ENCODE peak calls at places on chromosomes 4 and X, in ten cellular contexts. One of them, this sample, is unnamed.

GRCh38 chr4:8867624-8868320 is 3.9 kb downstream of the HMX1 start:
- DNase-seq in stimulated activated CD8-positive, alpha-beta memory T cell treated with anti-CD3 and anti-CD28 coated beads, Interleukin-4, amount 100 ng/mL, for 24 hours: no peak
- DNase-seq in kidney tubule cell: no peak
- DNase-seq in LoVo: no peak
- DNase-seq in ACHN: no peak
- DNase-seq in DMS79: no peak
- DNase-seq in renal cortical epithelial cell: no peak
- DNase-seq in occipital lobe: no peak
- DNase-seq in fibroblast of mammary gland: no peak
- DNase-seq in endothelial cell: no peak
- DNase-seq in this sample: no peak

GRCh38 chr4:7842384-7843279 is 97.0 kb downstream of the AFAP1 start:
- DNase-seq in occipital lobe: no peak
- DNase-seq in kidney tubule cell: peak
- DNase-seq in DMS79: no peak
- DNase-seq in stimulated activated CD8-positive, alpha-beta memory T cell treated with anti-CD3 and anti-CD28 coated beads, Interleukin-4, amount 100 ng/mL, for 24 hours: no peak
- DNase-seq in LoVo: peak
- DNase-seq in fibroblast of mammary gland: peak
- DNase-seq in renal cortical epithelial cell: peak
- DNase-seq in ACHN: peak
- DNase-seq in endothelial cell: no peak
- DNase-seq in this sample: peak

GRCh38 chrX:154436597-154437397 is at the start of gene GDI1:
- DNase-seq in DMS79: no peak
- DNase-seq in renal cortical epithelial cell: no peak
- DNase-seq in ACHN: peak
- DNase-seq in fibroblast of mammary gland: peak
- DNase-seq in occipital lobe: no peak
- DNase-seq in kidney tubule cell: peak
- DNase-seq in stimulated activated CD8-positive, alpha-beta memory T cell treated with anti-CD3 and anti-CD28 coated beads, Interleukin-4, amount 100 ng/mL, for 24 hours: peak
- DNase-seq in LoVo: peak
- DNase-seq in endothelial cell: peak
- DNase-seq in this sample: peak

GRCh38 chr4:20589436-20589835 is 110.8 kb upstream of the PACRGL start:
- DNase-seq in renal cortical epithelial cell: no peak
- DNase-seq in kidney tubule cell: no peak
- DNase-seq in stimulated activated CD8-positive, alpha-beta memory T cell treated with anti-CD3 and anti-CD28 coated beads, Interleukin-4, amount 100 ng/mL, for 24 hours: no peak
- DNase-seq in ACHN: no peak
- DNase-seq in endothelial cell: no peak
- DNase-seq in occipital lobe: no peak
- DNase-seq in fibroblast of mammary gland: no peak
- DNase-seq in LoVo: no peak
- DNase-seq in DMS79: no peak
- DNase-seq in this sample: no peak

GRCh38 chrX:129984196-129984962 is 1.9 kb downstream of the BCORL1 start:
- DNase-seq in renal cortical epithelial cell: no peak
- DNase-seq in endothelial cell: peak
- DNase-seq in ACHN: peak
- DNase-seq in kidney tubule cell: peak
- DNase-seq in LoVo: peak
- DNase-seq in occipital lobe: no peak
- DNase-seq in fibroblast of mammary gland: no peak
- DNase-seq in DMS79: no peak
- DNase-seq in stimulated activated CD8-positive, alpha-beta memory T cell treated with anti-CD3 and anti-CD28 coated beads, Interleukin-4, amount 100 ng/mL, for 24 hours: no peak
- DNase-seq in this sample: peak

GRCh38 chrX:151697537-151697936 is 2.3 kb downstream of the PRRG3 start:
- DNase-seq in ACHN: no peak
- DNase-seq in fibroblast of mammary gland: peak
- DNase-seq in DMS79: no peak
- DNase-seq in occipital lobe: no peak
- DNase-seq in stimulated activated CD8-positive, alpha-beta memory T cell treated with anti-CD3 and anti-CD28 coated beads, Interleukin-4, amount 100 ng/mL, for 24 hours: no peak
- DNase-seq in LoVo: no peak
- DNase-seq in renal cortical epithelial cell: no peak
- DNase-seq in endothelial cell: no peak
- DNase-seq in kidney tubule cell: peak
- DNase-seq in this sample: peak

GRCh38 chr4:146442801-146443200 is 78.9 kb downstream of the SLC10A7 start:
- DNase-seq in kidney tubule cell: peak
- DNase-seq in fibroblast of mammary gland: peak
- DNase-seq in ACHN: no peak
- DNase-seq in stimulated activated CD8-positive, alpha-beta memory T cell treated with anti-CD3 and anti-CD28 coated beads, Interleukin-4, amount 100 ng/mL, for 24 hours: no peak
- DNase-seq in LoVo: no peak
- DNase-seq in DMS79: no peak
- DNase-seq in renal cortical epithelial cell: peak
- DNase-seq in occipital lobe: no peak
- DNase-seq in endothelial cell: no peak
- DNase-seq in this sample: no peak

GRCh38 chrX:39670281-39670680 is 427.5 kb downstream of the BCOR start:
- DNase-seq in fibroblast of mammary gland: no peak
- DNase-seq in ACHN: no peak
- DNase-seq in endothelial cell: no peak
- DNase-seq in DMS79: no peak
- DNase-seq in LoVo: no peak
- DNase-seq in kidney tubule cell: peak
- DNase-seq in stimulated activated CD8-positive, alpha-beta memory T cell treated with anti-CD3 and anti-CD28 coated beads, Interleukin-4, amount 100 ng/mL, for 24 hours: no peak
- DNase-seq in renal cortical epithelial cell: peak
- DNase-seq in occipital lobe: no peak
- DNase-seq in this sample: no peak

GRCh38 chr4:10593130-10593529 is 91.4 kb downstream of the CLNK start:
- DNase-seq in occipital lobe: no peak
- DNase-seq in renal cortical epithelial cell: no peak
- DNase-seq in LoVo: no peak
- DNase-seq in fibroblast of mammary gland: no peak
- DNase-seq in ACHN: no peak
- DNase-seq in kidney tubule cell: no peak
- DNase-seq in endothelial cell: no peak
- DNase-seq in stimulated activated CD8-positive, alpha-beta memory T cell treated with anti-CD3 and anti-CD28 coated beads, Interleukin-4, amount 100 ng/mL, for 24 hours: no peak
- DNase-seq in DMS79: no peak
- DNase-seq in this sample: no peak

GRCh38 chr4:1595789-1596325 is 88.3 kb downstream of the FAM53A start:
- DNase-seq in LoVo: no peak
- DNase-seq in occipital lobe: no peak
- DNase-seq in renal cortical epithelial cell: no peak
- DNase-seq in fibroblast of mammary gland: no peak
- DNase-seq in endothelial cell: no peak
- DNase-seq in ACHN: no peak
- DNase-seq in stimulated activated CD8-positive, alpha-beta memory T cell treated with anti-CD3 and anti-CD28 coated beads, Interleukin-4, amount 100 ng/mL, for 24 hours: no peak
- DNase-seq in kidney tubule cell: no peak
- DNase-seq in DMS79: no peak
- DNase-seq in this sample: no peak

GRCh38 chr4:143254479-143255216 is 69.9 kb downstream of the USP38 start:
- DNase-seq in LoVo: no peak
- DNase-seq in stimulated activated CD8-positive, alpha-beta memory T cell treated with anti-CD3 and anti-CD28 coated beads, Interleukin-4, amount 100 ng/mL, for 24 hours: no peak
- DNase-seq in DMS79: no peak
- DNase-seq in occipital lobe: no peak
- DNase-seq in fibroblast of mammary gland: no peak
- DNase-seq in renal cortical epithelial cell: no peak
- DNase-seq in endothelial cell: no peak
- DNase-seq in ACHN: no peak
- DNase-seq in kidney tubule cell: no peak
- DNase-seq in this sample: no peak

GRCh38 chr4:153205028-153205648 is 895 bp downstream of the TRIM2 start:
- DNase-seq in LoVo: peak
- DNase-seq in renal cortical epithelial cell: peak
- DNase-seq in fibroblast of mammary gland: no peak
- DNase-seq in occipital lobe: no peak
- DNase-seq in stimulated activated CD8-positive, alpha-beta memory T cell treated with anti-CD3 and anti-CD28 coated beads, Interleukin-4, amount 100 ng/mL, for 24 hours: no peak
- DNase-seq in kidney tubule cell: peak
- DNase-seq in ACHN: no peak
- DNase-seq in DMS79: no peak
- DNase-seq in endothelial cell: no peak
- DNase-seq in this sample: peak

GRCh38 chr4:130600706-130601105 is 1504.8 kb downstream of the C4orf33 start:
- DNase-seq in kidney tubule cell: no peak
- DNase-seq in ACHN: no peak
- DNase-seq in fibroblast of mammary gland: no peak
- DNase-seq in endothelial cell: no peak
- DNase-seq in renal cortical epithelial cell: no peak
- DNase-seq in stimulated activated CD8-positive, alpha-beta memory T cell treated with anti-CD3 and anti-CD28 coated beads, Interleukin-4, amount 100 ng/mL, for 24 hours: no peak
- DNase-seq in LoVo: no peak
- DNase-seq in occipital lobe: no peak
- DNase-seq in DMS79: no peak
- DNase-seq in this sample: no peak

GRCh38 chr4:124079174-124079780 is 633.3 kb downstream of the ANKRD50 start:
- DNase-seq in renal cortical epithelial cell: no peak
- DNase-seq in DMS79: no peak
- DNase-seq in LoVo: no peak
- DNase-seq in stimulated activated CD8-positive, alpha-beta memory T cell treated with anti-CD3 and anti-CD28 coated beads, Interleukin-4, amount 100 ng/mL, for 24 hours: no peak
- DNase-seq in ACHN: no peak
- DNase-seq in endothelial cell: no peak
- DNase-seq in kidney tubule cell: peak
- DNase-seq in fibroblast of mammary gland: peak
- DNase-seq in occipital lobe: no peak
- DNase-seq in this sample: peak

GRCh38 chrX:129726307-129727111 is 12.3 kb upstream of the XPNPEP2 start:
- DNase-seq in LoVo: peak
- DNase-seq in fibroblast of mammary gland: peak
- DNase-seq in endothelial cell: peak
- DNase-seq in stimulated activated CD8-positive, alpha-beta memory T cell treated with anti-CD3 and anti-CD28 coated beads, Interleukin-4, amount 100 ng/mL, for 24 hours: peak
- DNase-seq in occipital lobe: peak
- DNase-seq in ACHN: peak
- DNase-seq in renal cortical epithelial cell: peak
- DNase-seq in DMS79: no peak
- DNase-seq in kidney tubule cell: peak
- DNase-seq in this sample: peak

GRCh38 chr4:47642985-47643745 is 158.1 kb downstream of the ATP10D start:
- DNase-seq in DMS79: no peak
- DNase-seq in kidney tubule cell: peak
- DNase-seq in ACHN: no peak
- DNase-seq in endothelial cell: no peak
- DNase-seq in LoVo: no peak
- DNase-seq in fibroblast of mammary gland: peak
- DNase-seq in renal cortical epithelial cell: peak
- DNase-seq in stimulated activated CD8-positive, alpha-beta memory T cell treated with anti-CD3 and anti-CD28 coated beads, Interleukin-4, amount 100 ng/mL, for 24 hours: no peak
- DNase-seq in occipital lobe: no peak
- DNase-seq in this sample: no peak

GRCh38 chrX:103565197-103565596 is 20.1 kb upstream of the TCEAL4 start:
- DNase-seq in LoVo: no peak
- DNase-seq in DMS79: no peak
- DNase-seq in fibroblast of mammary gland: no peak
- DNase-seq in occipital lobe: no peak
- DNase-seq in ACHN: no peak
- DNase-seq in stimulated activated CD8-positive, alpha-beta memory T cell treated with anti-CD3 and anti-CD28 coated beads, Interleukin-4, amount 100 ng/mL, for 24 hours: no peak
- DNase-seq in kidney tubule cell: no peak
- DNase-seq in endothelial cell: no peak
- DNase-seq in renal cortical epithelial cell: no peak
- DNase-seq in this sample: no peak

GRCh38 chrX:113962338-113962737 is 621.5 kb upstream of the HTR2C start:
- DNase-seq in LoVo: no peak
- DNase-seq in fibroblast of mammary gland: no peak
- DNase-seq in endothelial cell: no peak
- DNase-seq in occipital lobe: no peak
- DNase-seq in DMS79: no peak
- DNase-seq in stimulated activated CD8-positive, alpha-beta memory T cell treated with anti-CD3 and anti-CD28 coated beads, Interleukin-4, amount 100 ng/mL, for 24 hours: no peak
- DNase-seq in ACHN: no peak
- DNase-seq in renal cortical epithelial cell: no peak
- DNase-seq in kidney tubule cell: no peak
- DNase-seq in this sample: no peak

GRCh38 chr4:181504846-181505374 is 738.3 kb upstream of the TENM3 start:
- DNase-seq in endothelial cell: no peak
- DNase-seq in fibroblast of mammary gland: no peak
- DNase-seq in stimulated activated CD8-positive, alpha-beta memory T cell treated with anti-CD3 and anti-CD28 coated beads, Interleukin-4, amount 100 ng/mL, for 24 hours: no peak
- DNase-seq in occipital lobe: no peak
- DNase-seq in ACHN: no peak
- DNase-seq in LoVo: no peak
- DNase-seq in DMS79: peak
- DNase-seq in renal cortical epithelial cell: no peak
- DNase-seq in kidney tubule cell: no peak
- DNase-seq in this sample: no peak

GRCh38 chr4:156294577-156294976 is 340.9 kb upstream of the CTSO start:
- DNase-seq in renal cortical epithelial cell: peak
- DNase-seq in kidney tubule cell: peak
- DNase-seq in endothelial cell: peak
- DNase-seq in occipital lobe: no peak
- DNase-seq in DMS79: no peak
- DNase-seq in stimulated activated CD8-positive, alpha-beta memory T cell treated with anti-CD3 and anti-CD28 coated beads, Interleukin-4, amount 100 ng/mL, for 24 hours: no peak
- DNase-seq in ACHN: peak
- DNase-seq in LoVo: peak
- DNase-seq in fibroblast of mammary gland: peak
- DNase-seq in this sample: peak

GRCh38 chrX:19865567-19866363 is 21.6 kb downstream of the SH3KBP1 start:
- DNase-seq in renal cortical epithelial cell: no peak
- DNase-seq in LoVo: no peak
- DNase-seq in occipital lobe: no peak
- DNase-seq in fibroblast of mammary gland: no peak
- DNase-seq in kidney tubule cell: no peak
- DNase-seq in DMS79: no peak
- DNase-seq in endothelial cell: no peak
- DNase-seq in ACHN: no peak
- DNase-seq in stimulated activated CD8-positive, alpha-beta memory T cell treated with anti-CD3 and anti-CD28 coated beads, Interleukin-4, amount 100 ng/mL, for 24 hours: no peak
- DNase-seq in this sample: no peak

GRCh38 chrX:44431206-44431605 is 87.7 kb upstream of the EFHC2 start:
- DNase-seq in kidney tubule cell: peak
- DNase-seq in ACHN: peak
- DNase-seq in DMS79: no peak
- DNase-seq in renal cortical epithelial cell: peak
- DNase-seq in LoVo: peak
- DNase-seq in occipital lobe: no peak
- DNase-seq in endothelial cell: no peak
- DNase-seq in stimulated activated CD8-positive, alpha-beta memory T cell treated with anti-CD3 and anti-CD28 coated beads, Interleukin-4, amount 100 ng/mL, for 24 hours: no peak
- DNase-seq in fibroblast of mammary gland: peak
- DNase-seq in this sample: peak

GRCh38 chr4:121091941-121092340 is 19.6 kb upstream of the NDNF start:
- DNase-seq in occipital lobe: no peak
- DNase-seq in fibroblast of mammary gland: no peak
- DNase-seq in renal cortical epithelial cell: no peak
- DNase-seq in DMS79: no peak
- DNase-seq in LoVo: no peak
- DNase-seq in ACHN: no peak
- DNase-seq in stimulated activated CD8-positive, alpha-beta memory T cell treated with anti-CD3 and anti-CD28 coated beads, Interleukin-4, amount 100 ng/mL, for 24 hours: no peak
- DNase-seq in kidney tubule cell: no peak
- DNase-seq in endothelial cell: no peak
- DNase-seq in this sample: no peak

GRCh38 chrX:40189018-40189417 is 91.3 kb upstream of the BCOR start:
- DNase-seq in LoVo: no peak
- DNase-seq in DMS79: no peak
- DNase-seq in stimulated activated CD8-positive, alpha-beta memory T cell treated with anti-CD3 and anti-CD28 coated beads, Interleukin-4, amount 100 ng/mL, for 24 hours: no peak
- DNase-seq in renal cortical epithelial cell: peak
- DNase-seq in endothelial cell: no peak
- DNase-seq in fibroblast of mammary gland: no peak
- DNase-seq in ACHN: no peak
- DNase-seq in occipital lobe: no peak
- DNase-seq in kidney tubule cell: peak
- DNase-seq in this sample: peak

GRCh38 chrX:18425199-18426003 is at the start of gene CDKL5:
- DNase-seq in DMS79: peak
- DNase-seq in renal cortical epithelial cell: peak
- DNase-seq in LoVo: peak
- DNase-seq in endothelial cell: peak
- DNase-seq in ACHN: peak
- DNase-seq in occipital lobe: peak
- DNase-seq in kidney tubule cell: peak
- DNase-seq in stimulated activated CD8-positive, alpha-beta memory T cell treated with anti-CD3 and anti-CD28 coated beads, Interleukin-4, amount 100 ng/mL, for 24 hours: peak
- DNase-seq in fibroblast of mammary gland: peak
- DNase-seq in this sample: peak

GRCh38 chrX:154409222-154409871 is at the start of gene DNASE1L1:
- DNase-seq in DMS79: no peak
- DNase-seq in stimulated activated CD8-positive, alpha-beta memory T cell treated with anti-CD3 and anti-CD28 coated beads, Interleukin-4, amount 100 ng/mL, for 24 hours: peak
- DNase-seq in fibroblast of mammary gland: peak
- DNase-seq in occipital lobe: peak
- DNase-seq in renal cortical epithelial cell: peak
- DNase-seq in endothelial cell: peak
- DNase-seq in LoVo: peak
- DNase-seq in kidney tubule cell: peak
- DNase-seq in ACHN: peak
- DNase-seq in this sample: peak

GRCh38 chr4:3369781-3370660 is 71.7 kb upstream of the HGFAC start:
- DNase-seq in endothelial cell: peak
- DNase-seq in fibroblast of mammary gland: peak
- DNase-seq in LoVo: no peak
- DNase-seq in DMS79: no peak
- DNase-seq in ACHN: no peak
- DNase-seq in stimulated activated CD8-positive, alpha-beta memory T cell treated with anti-CD3 and anti-CD28 coated beads, Interleukin-4, amount 100 ng/mL, for 24 hours: no peak
- DNase-seq in renal cortical epithelial cell: no peak
- DNase-seq in occipital lobe: no peak
- DNase-seq in kidney tubule cell: peak
- DNase-seq in this sample: no peak

GRCh38 chr4:1714303-1715001 is 2.3 kb upstream of the SLBP start:
- DNase-seq in fibroblast of mammary gland: peak
- DNase-seq in LoVo: no peak
- DNase-seq in DMS79: no peak
- DNase-seq in occipital lobe: no peak
- DNase-seq in kidney tubule cell: peak
- DNase-seq in endothelial cell: no peak
- DNase-seq in stimulated activated CD8-positive, alpha-beta memory T cell treated with anti-CD3 and anti-CD28 coated beads, Interleukin-4, amount 100 ng/mL, for 24 hours: no peak
- DNase-seq in ACHN: no peak
- DNase-seq in renal cortical epithelial cell: peak
- DNase-seq in this sample: peak

This sample was measured in Caki2.